ENCODE peak calls at places on chromosomes 3 and 15, in four cellular contexts. One of them, this sample, is unnamed.

GRCh38 chr3:115204470-115204869 is 57.4 kb upstream of the ZBTB20 start:
- ATAC-seq in upper lobe of right lung: no peak
- ATAC-seq in lower lobe of right lung: no peak
- ATAC-seq in SK-N-SH treated with all-trans-retinoic acid at 6 μM for 48 hours: no peak
- ATAC-seq in this sample: no peak

GRCh38 chr3:70829101-70829500 is 516.7 kb upstream of the MDFIC2 start:
- ATAC-seq in SK-N-SH treated with all-trans-retinoic acid at 6 μM for 48 hours: peak
- ATAC-seq in lower lobe of right lung: peak
- ATAC-seq in upper lobe of right lung: no peak
- ATAC-seq in this sample: no peak

GRCh38 chr3:52874160-52874701 is 23.1 kb downstream of the STIMATE start:
- ATAC-seq in SK-N-SH treated with all-trans-retinoic acid at 6 μM for 48 hours: no peak
- ATAC-seq in upper lobe of right lung: no peak
- ATAC-seq in lower lobe of right lung: no peak
- ATAC-seq in this sample: no peak

GRCh38 chr3:115062412-115062956 is 84.6 kb downstream of the ZBTB20 start:
- ATAC-seq in upper lobe of right lung: no peak
- ATAC-seq in lower lobe of right lung: no peak
- ATAC-seq in SK-N-SH treated with all-trans-retinoic acid at 6 μM for 48 hours: peak
- ATAC-seq in this sample: no peak

GRCh38 chr3:188026191-188026968 is 127.6 kb upstream of the LPP start:
- ATAC-seq in lower lobe of right lung: no peak
- ATAC-seq in upper lobe of right lung: no peak
- ATAC-seq in SK-N-SH treated with all-trans-retinoic acid at 6 μM for 48 hours: no peak
- ATAC-seq in this sample: peak

GRCh38 chr15:98740963-98741362 is 92.6 kb downstream of the IGF1R start:
- ATAC-seq in upper lobe of right lung: no peak
- ATAC-seq in SK-N-SH treated with all-trans-retinoic acid at 6 μM for 48 hours: no peak
- ATAC-seq in lower lobe of right lung: no peak
- ATAC-seq in this sample: no peak

GRCh38 chr3:108070356-108070755 is 20.5 kb downstream of the CD47 start:
- ATAC-seq in upper lobe of right lung: no peak
- ATAC-seq in SK-N-SH treated with all-trans-retinoic acid at 6 μM for 48 hours: no peak
- ATAC-seq in lower lobe of right lung: no peak
- ATAC-seq in this sample: no peak

GRCh38 chr15:29045717-29046116 is 159.9 kb downstream of the APBA2 start:
- ATAC-seq in upper lobe of right lung: no peak
- ATAC-seq in lower lobe of right lung: no peak
- ATAC-seq in SK-N-SH treated with all-trans-retinoic acid at 6 μM for 48 hours: no peak
- ATAC-seq in this sample: no peak

GRCh38 chr3:120114981-120115380 is 20.7 kb upstream of the GSK3B start:
- ATAC-seq in upper lobe of right lung: no peak
- ATAC-seq in SK-N-SH treated with all-trans-retinoic acid at 6 μM for 48 hours: peak
- ATAC-seq in lower lobe of right lung: no peak
- ATAC-seq in this sample: no peak

GRCh38 chr3:53887446-53887845 is 4.2 kb downstream of the SELENOK start:
- ATAC-seq in SK-N-SH treated with all-trans-retinoic acid at 6 μM for 48 hours: no peak
- ATAC-seq in upper lobe of right lung: no peak
- ATAC-seq in lower lobe of right lung: no peak
- ATAC-seq in this sample: no peak

GRCh38 chr3:185469542-185469941 is 29.3 kb downstream of the TMEM41A start:
- ATAC-seq in lower lobe of right lung: no peak
- ATAC-seq in SK-N-SH treated with all-trans-retinoic acid at 6 μM for 48 hours: no peak
- ATAC-seq in upper lobe of right lung: no peak
- ATAC-seq in this sample: no peak

GRCh38 chr3:195697582-195698324 is 23.0 kb upstream of the MUC20 start:
- ATAC-seq in SK-N-SH treated with all-trans-retinoic acid at 6 μM for 48 hours: peak
- ATAC-seq in upper lobe of right lung: peak
- ATAC-seq in lower lobe of right lung: no peak
- ATAC-seq in this sample: peak

GRCh38 chr3:38724392-38724736 is 74.9 kb upstream of the SCN5A start:
- ATAC-seq in lower lobe of right lung: no peak
- ATAC-seq in upper lobe of right lung: no peak
- ATAC-seq in SK-N-SH treated with all-trans-retinoic acid at 6 μM for 48 hours: no peak
- ATAC-seq in this sample: no peak

GRCh38 chr3:12759693-12760565 is 870 bp upstream of the TMEM40 start:
- ATAC-seq in SK-N-SH treated with all-trans-retinoic acid at 6 μM for 48 hours: no peak
- ATAC-seq in upper lobe of right lung: no peak
- ATAC-seq in lower lobe of right lung: no peak
- ATAC-seq in this sample: peak

GRCh38 chr3:72748659-72749058 is 99.6 kb downstream of the SHQ1 start:
- ATAC-seq in SK-N-SH treated with all-trans-retinoic acid at 6 μM for 48 hours: no peak
- ATAC-seq in upper lobe of right lung: no peak
- ATAC-seq in lower lobe of right lung: no peak
- ATAC-seq in this sample: no peak

GRCh38 chr3:20395692-20396091 is 209.7 kb upstream of the SGO1 start:
- ATAC-seq in upper lobe of right lung: no peak
- ATAC-seq in lower lobe of right lung: no peak
- ATAC-seq in SK-N-SH treated with all-trans-retinoic acid at 6 μM for 48 hours: no peak
- ATAC-seq in this sample: no peak

GRCh38 chr3:46393554-46394434 is 13.1 kb downstream of the CCR5AS start:
- ATAC-seq in upper lobe of right lung: peak
- ATAC-seq in SK-N-SH treated with all-trans-retinoic acid at 6 μM for 48 hours: no peak
- ATAC-seq in lower lobe of right lung: peak
- ATAC-seq in this sample: no peak

GRCh38 chr15:98941595-98942255 is 65.9 kb downstream of the PGPEP1L start:
- ATAC-seq in upper lobe of right lung: peak
- ATAC-seq in SK-N-SH treated with all-trans-retinoic acid at 6 μM for 48 hours: no peak
- ATAC-seq in lower lobe of right lung: peak
- ATAC-seq in this sample: no peak

GRCh38 chr3:65268411-65268810 is 580.6 kb upstream of the ADAMTS9 start:
- ATAC-seq in lower lobe of right lung: no peak
- ATAC-seq in SK-N-SH treated with all-trans-retinoic acid at 6 μM for 48 hours: peak
- ATAC-seq in upper lobe of right lung: no peak
- ATAC-seq in this sample: no peak

GRCh38 chr3:178762382-178762781 is 226.1 kb downstream of the KCNMB2 start:
- ATAC-seq in lower lobe of right lung: no peak
- ATAC-seq in upper lobe of right lung: no peak
- ATAC-seq in SK-N-SH treated with all-trans-retinoic acid at 6 μM for 48 hours: no peak
- ATAC-seq in this sample: no peak

GRCh38 chr3:170988378-170988777 is 38.1 kb downstream of the SLC2A2 start:
- ATAC-seq in lower lobe of right lung: no peak
- ATAC-seq in upper lobe of right lung: no peak
- ATAC-seq in SK-N-SH treated with all-trans-retinoic acid at 6 μM for 48 hours: no peak
- ATAC-seq in this sample: no peak

This sample was measured in esophagus mucosa.